ENCODE peak calls at places on chromosome 21, in eight cellular contexts. W is fibroblast of lung; K is neural progenitor cell; O is heart left ventricle; A is DND-41; U is foreskin keratinocyte; T is CD4-positive, alpha-beta T cell; V is heart right ventricle. B is an unnamed sample.

GRCh38 chr21:42674351-42674940 is 21.0 kb downstream of the PDE9A start:
- DNase-seq in A (no peak), U (no peak), K (peak), O (peak), V (peak), W (no peak), T (no peak), B (no peak)

GRCh38 chr21:33254766-33255165 is 11.4 kb upstream of the IL10RB start:
- DNase-seq in K (no peak), V (no peak), T (no peak), W (no peak), U (no peak), A (no peak), O (no peak), B (no peak)

GRCh38 chr21:32475162-32475812 is 62.8 kb downstream of the EVA1C start:
- DNase-seq in O (no peak), A (no peak), W (peak), U (no peak), T (no peak), V (no peak), K (no peak), B (no peak)

GRCh38 chr21:32771134-32771523 is 426 bp downstream of the PAXBP1 start:
- DNase-seq in A (peak), K (peak), W (peak), U (no peak), O (peak), V (peak), T (no peak), B (peak)

GRCh38 chr21:27408826-27409225 is 441.9 kb upstream of the ADAMTS5 start:
- DNase-seq in U (no peak), W (peak), K (no peak), O (no peak), V (no peak), T (no peak), A (no peak), B (no peak)

GRCh38 chr21:41169258-41169576 is 1.3 kb downstream of the BACE2 start:
- DNase-seq in W (no peak), T (no peak), A (no peak), O (no peak), U (no peak), V (no peak), K (no peak), B (no peak)

GRCh38 chr21:34280389-34280795 is 83.4 kb upstream of the KCNE2 start:
- DNase-seq in O (no peak), W (no peak), V (no peak), U (no peak), T (no peak), K (no peak), A (no peak), B (no peak)

GRCh38 chr21:42145569-42146250 is 73.2 kb upstream of the ABCG1 start:
- DNase-seq in A (peak), U (peak), T (peak), W (peak), V (peak), O (peak), K (peak), B (peak)

GRCh38 chr21:41630249-41630648 is 122.3 kb upstream of the TMPRSS2 start:
- DNase-seq in K (no peak), V (no peak), U (peak), W (peak), A (no peak), T (no peak), O (no peak), B (peak)

GRCh38 chr21:36874665-36875064 is 91.8 kb downstream of the HLCS start:
- DNase-seq in K (no peak), A (no peak), W (no peak), U (no peak), V (no peak), O (no peak), T (no peak), B (no peak)

GRCh38 chr21:25837545-25838263 is 102.9 kb downstream of the GABPA start:
- DNase-seq in T (no peak), W (peak), U (peak), V (no peak), K (no peak), O (no peak), A (no peak), B (no peak)

GRCh38 chr21:32844653-32845443 is 73.3 kb upstream of the PAXBP1 start:
- DNase-seq in V (no peak), K (peak), A (no peak), T (no peak), W (peak), O (no peak), U (peak), B (no peak)

GRCh38 chr21:42144221-42144620 is 73.1 kb downstream of the UMODL1 start:
- DNase-seq in V (no peak), K (no peak), T (no peak), A (no peak), O (no peak), U (no peak), W (no peak), B (no peak)

GRCh38 chr21:33266050-33266783 is at the start of gene IL10RB:
- DNase-seq in A (peak), U (peak), V (peak), O (peak), K (peak), T (peak), W (peak), B (no peak)

GRCh38 chr21:28771790-28772501 is 220.7 kb downstream of the LTN1 start:
- DNase-seq in K (no peak), O (no peak), W (peak), U (peak), A (no peak), T (no peak), V (no peak), B (no peak)

GRCh38 chr21:17783816-17784598 is 35.1 kb downstream of the C21orf91 start:
- DNase-seq in V (no peak), T (no peak), O (no peak), U (no peak), K (no peak), A (no peak), W (no peak), B (no peak)

GRCh38 chr21:42112857-42113256 is 41.7 kb downstream of the UMODL1 start:
- DNase-seq in T (no peak), W (peak), K (no peak), A (no peak), O (no peak), V (no peak), U (no peak), B (no peak)

GRCh38 chr21:33458861-33459260 is 20.9 kb downstream of the TMEM50B start:
- DNase-seq in A (no peak), O (no peak), W (peak), T (no peak), K (no peak), U (no peak), V (no peak), B (no peak)

GRCh38 chr21:36646011-36646410 is 52.9 kb upstream of the SIM2 start:
- DNase-seq in U (no peak), K (no peak), O (no peak), A (no peak), V (no peak), T (no peak), W (no peak), B (no peak)

GRCh38 chr21:32705139-32705538 is 22.7 kb downstream of the SYNJ1 start:
- DNase-seq in K (no peak), U (no peak), O (no peak), T (no peak), W (peak), V (no peak), A (no peak), B (no peak)

GRCh38 chr21:28627691-28628090 is 365.0 kb downstream of the LTN1 start:
- DNase-seq in A (no peak), K (no peak), U (peak), O (no peak), V (no peak), T (no peak), W (no peak), B (no peak)

GRCh38 chr21:41168391-41169257 is 664 bp downstream of the BACE2 start:
- DNase-seq in A (peak), V (peak), U (peak), W (peak), T (no peak), O (peak), K (peak), B (peak)

GRCh38 chr21:29181799-29182470 is 51.5 kb downstream of the MAP3K7CL start:
- DNase-seq in A (no peak), T (no peak), V (no peak), K (no peak), U (peak), W (peak), O (no peak), B (no peak)

GRCh38 chr21:26877015-26877414 is 31.8 kb upstream of the ADAMTS1 start:
- DNase-seq in A (no peak), O (no peak), K (no peak), U (no peak), W (no peak), T (no peak), V (no peak), B (no peak)

GRCh38 chr21:36747815-36748381 is 49.0 kb downstream of the SIM2 start:
- DNase-seq in O (peak), T (no peak), K (peak), W (peak), U (no peak), A (no peak), V (peak), B (no peak)

GRCh38 chr21:36727886-36728285 is 29.0 kb downstream of the SIM2 start:
- DNase-seq in U (no peak), K (peak), A (no peak), V (no peak), W (no peak), T (no peak), O (no peak), B (no peak)

GRCh38 chr21:32494946-32495703 is 82.6 kb downstream of the EVA1C start:
- DNase-seq in O (no peak), A (no peak), K (no peak), T (no peak), V (no peak), U (peak), W (peak), B (peak)

GRCh38 chr21:30340714-30341573 is 3.5 kb upstream of the KRTAP27-1 start:
- DNase-seq in O (no peak), K (peak), U (peak), W (peak), V (peak), T (no peak), A (peak), B (no peak)

GRCh38 chr21:31660134-31660565 is 657 bp downstream of the SOD1 start:
- DNase-seq in U (peak), W (no peak), O (no peak), A (peak), K (peak), T (no peak), V (peak), B (no peak)

GRCh38 chr21:45093064-45093532 is 18.7 kb downstream of the ADARB1 start:
- DNase-seq in W (no peak), U (no peak), V (peak), K (no peak), O (peak), T (no peak), A (peak), B (no peak)

GRCh38 chr21:41342035-41342434 is 19.8 kb upstream of the MX2 start:
- DNase-seq in U (no peak), T (no peak), O (no peak), W (no peak), V (no peak), K (no peak), A (no peak), B (no peak)

GRCh38 chr21:42614811-42615342 is 38.5 kb upstream of the PDE9A start:
- DNase-seq in K (peak), V (no peak), U (peak), O (no peak), A (peak), T (peak), W (no peak), B (no peak)

GRCh38 chr21:32334980-32335471 is 36.4 kb downstream of the MRAP start:
- DNase-seq in W (peak), T (no peak), U (no peak), K (peak), O (no peak), A (no peak), V (no peak), B (no peak)

GRCh38 chr21:32463889-32464300 is 51.4 kb downstream of the EVA1C start:
- DNase-seq in K (no peak), V (no peak), U (peak), T (no peak), O (no peak), W (peak), A (no peak), B (no peak)

GRCh38 chr21:31366825-31367224 is 22.8 kb upstream of the TIAM1 start:
- DNase-seq in K (no peak), U (peak), W (peak), O (no peak), A (no peak), V (no peak), T (no peak), B (no peak)

GRCh38 chr21:41371698-41372030 is 9.8 kb downstream of the MX2 start:
- DNase-seq in A (no peak), V (no peak), W (no peak), U (no peak), K (no peak), O (no peak), T (no peak), B (no peak)

GRCh38 chr21:41786521-41786987 is 19.7 kb upstream of the RIPK4 start:
- DNase-seq in A (no peak), W (peak), O (no peak), T (no peak), V (no peak), K (no peak), U (peak), B (no peak)

GRCh38 chr21:33302796-33303195 is 22.0 kb upstream of the IFNAR1 start:
- DNase-seq in U (no peak), W (no peak), O (no peak), K (no peak), A (no peak), V (no peak), T (no peak), B (no peak)

GRCh38 chr21:18666725-18667124 is 263.1 kb upstream of the TMPRSS15 start:
- DNase-seq in A (no peak), O (no peak), V (no peak), U (no peak), W (no peak), K (no peak), T (no peak), B (no peak)

GRCh38 chr21:27649323-27649722 is 682.4 kb upstream of the ADAMTS5 start:
- DNase-seq in T (no peak), V (no peak), A (no peak), U (peak), O (no peak), W (peak), K (no peak), B (no peak)

GRCh38 chr21:46324390-46325072 is 575 bp downstream of the PCNT start:
- DNase-seq in A (peak), W (peak), T (peak), K (peak), U (peak), V (peak), O (peak), B (no peak)
- TF ChIP-seq CTCF in A (peak), W (no peak), T (no peak), K (no peak), U (peak), V (peak), O (no peak), B (peak)

GRCh38 chr21:14526816-14527689 is 19.1 kb downstream of the SAMSN1 start:
- DNase-seq in U (no peak), O (no peak), V (no peak), A (peak), T (no peak), K (no peak), W (no peak), B (no peak)
- H3K27ac ChIP-seq in U (no peak), O (no peak), V (no peak), A (peak), T (no peak), K (no peak), W (no peak), B (no peak)

GRCh38 chr21:37916795-37917142 is 512 bp upstream of the KCNJ6 start:
- DNase-seq in V (no peak), K (peak), O (no peak), W (no peak), T (no peak), U (no peak), A (no peak), B (no peak)
- TF ChIP-seq CTCF in V (no peak), K (peak), O (no peak), W (no peak), T (no peak), U (no peak), A (no peak), B (no peak)

GRCh38 chr21:44074315-44074958 is 32.8 kb upstream of the PWP2 start:
- DNase-seq in A (no peak), K (no peak), V (no peak), O (no peak), W (no peak), U (no peak), T (no peak), B (no peak)
- H3K27ac ChIP-seq in A (no peak), K (no peak), V (no peak), O (no peak), W (no peak), U (no peak), T (no peak), B (no peak)

GRCh38 chr21:15826147-15826780 is 96.5 kb downstream of the USP25 start:
- DNase-seq in T (no peak), K (peak), W (peak), O (peak), V (peak), A (peak), U (peak), B (no peak)
- TF ChIP-seq CTCF in T (peak), K (peak), W (peak), O (peak), V (peak), A (peak), U (peak), B (no peak)

DNA sequence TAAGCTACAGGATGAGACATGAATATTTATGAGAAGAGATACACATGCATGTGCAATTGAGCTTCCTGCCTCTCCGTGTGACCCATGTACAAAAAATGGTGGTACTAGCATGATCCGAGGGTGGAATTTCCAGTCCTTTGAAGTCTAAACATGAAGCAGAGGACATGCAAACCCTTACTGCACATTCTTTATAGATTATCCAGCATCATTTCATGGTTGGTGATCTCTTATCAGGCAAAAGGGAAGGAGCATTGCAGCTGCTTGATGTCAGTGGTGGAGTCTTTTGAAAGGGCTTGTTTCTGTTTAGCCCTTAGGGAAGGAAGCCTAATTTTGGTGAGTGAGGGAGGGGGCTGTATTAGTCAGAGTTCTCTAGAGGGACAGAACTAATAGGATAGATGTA is 448.6 kb downstream of the SETD4 start:
- DNase-seq in V (no peak), K (no peak), O (no peak), W (peak), U (peak), T (no peak), A (no peak), B (no peak)
- H3K27ac ChIP-seq in V (no peak), K (no peak), O (no peak), W (no peak), U (no peak), T (no peak), A (no peak), B (no peak)

DNA sequence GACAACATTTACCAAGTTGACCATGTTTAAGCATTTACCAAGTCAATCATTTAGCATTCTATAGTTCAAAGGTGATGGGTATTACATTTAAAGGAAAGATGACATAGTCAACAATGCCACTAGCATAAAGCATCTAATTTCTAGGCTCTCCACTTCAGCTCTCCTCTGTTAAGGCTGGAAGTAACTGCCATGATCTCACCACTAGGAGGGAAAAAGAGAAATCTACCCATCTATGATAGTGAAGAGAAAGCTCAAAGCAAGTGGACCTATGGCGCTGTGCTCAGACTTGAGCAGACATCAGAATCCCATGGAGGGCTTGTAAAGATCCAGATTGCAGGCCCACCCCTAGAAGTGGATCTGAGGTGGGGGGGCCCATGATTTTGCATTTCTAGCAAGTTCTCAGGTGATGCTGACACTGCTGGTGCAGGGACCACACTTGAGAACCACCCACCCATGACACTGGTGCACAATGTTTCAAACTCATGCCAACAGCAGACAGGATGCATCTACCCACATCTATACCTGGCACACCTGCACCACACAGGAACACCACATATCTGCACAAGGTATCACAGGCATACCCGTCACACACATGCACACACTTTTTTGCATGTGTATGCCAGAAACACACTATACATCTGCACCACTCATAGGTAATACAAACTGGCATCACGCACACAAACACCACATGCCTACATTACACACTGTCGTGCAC is 392.9 kb upstream of the RUNX1 start:
- DNase-seq in K (no peak), O (no peak), V (no peak), A (no peak), U (no peak), W (no peak), T (no peak), B (no peak)
- TF ChIP-seq CTCF in K (no peak), O (no peak), V (no peak), A (peak), U (peak), W (no peak), T (no peak), B (no peak)

GRCh38 chr21:21001591-21002100 is 3.4 kb downstream of the NCAM2 start:
- DNase-seq in U (no peak), A (no peak), O (no peak), T (no peak), W (no peak), V (no peak), K (no peak), B (no peak)
- H3K27ac ChIP-seq in U (no peak), A (no peak), O (no peak), T (no peak), W (no peak), V (no peak), K (no peak), B (no peak)

DNA sequence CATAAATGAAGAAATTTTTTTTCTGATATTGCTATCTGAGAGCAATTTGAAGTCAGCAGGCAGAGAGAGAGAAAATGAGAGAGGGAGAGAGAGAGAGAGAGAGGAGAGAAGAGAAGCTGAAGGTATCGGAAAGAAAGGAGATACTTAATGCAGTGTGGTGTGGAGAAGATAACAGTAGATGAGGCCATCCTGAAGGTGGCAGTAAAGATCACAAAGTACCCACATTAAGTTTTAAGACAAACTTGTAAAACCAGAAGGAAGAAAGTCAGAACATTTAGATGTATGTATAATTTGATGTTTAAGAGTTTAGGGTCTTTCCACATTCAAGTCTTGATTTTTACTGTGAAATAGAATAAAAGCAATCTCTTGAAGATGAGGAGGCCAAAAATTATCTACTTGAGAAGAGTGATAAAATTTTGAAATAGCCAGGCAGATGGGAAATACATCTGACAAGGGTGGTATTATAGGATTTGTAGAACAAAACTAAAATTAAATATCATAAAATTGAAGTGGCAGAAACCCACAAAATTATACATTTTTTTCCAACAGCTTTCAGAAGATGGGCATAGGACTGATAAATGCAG is 1753.4 kb downstream of the MRPL39 start:
- DNase-seq in W (peak), U (peak), T (no peak), V (no peak), A (peak), O (no peak), K (no peak), B (no peak)
- TF ChIP-seq CTCF in W (no peak), U (peak), T (no peak), V (peak), A (peak), O (peak), K (peak), B (no peak)